ENCODE peak calls at places on chromosome 7, in ten cellular contexts. Q is stimulated activated CD4-positive, alpha-beta T cell treated with anti-CD3 and anti-CD28 coated beads, TNF-alpha, amount 100 ng/mL, for 24 hours; R is mesenteric fat pad; L is SIG-M5; Z is BJ; F is endothelial cell; K is WTC11; E is central memory CD4-positive, alpha-beta T cell; W is pons; M is CD4-positive, alpha-beta T cell. Y is an unnamed sample.

GRCh38 chr7:16114633-16115032 is 306.7 kb downstream of the CRPPA start:
- DNase-seq in Q (no peak), R (no peak), L (no peak), Z (no peak), F (no peak), K (no peak), E (no peak), W (no peak), M (no peak), Y (no peak)

GRCh38 chr7:27185013-27185707 is at the start of gene HOXA11:
- DNase-seq in Q (no peak), R (peak), L (no peak), Z (peak), F (no peak), K (no peak), E (no peak), W (no peak), M (no peak), Y (peak)

GRCh38 chr7:74404741-74405140 is 49.0 kb upstream of the GTF2IRD1 start:
- DNase-seq in Q (no peak), R (no peak), L (no peak), Z (no peak), F (no peak), K (no peak), E (no peak), W (no peak), M (no peak), Y (no peak)

GRCh38 chr7:119256001-119256400 is 1017.0 kb upstream of the KCND2 start:
- DNase-seq in Q (no peak), R (no peak), L (no peak), Z (no peak), F (no peak), K (no peak), E (no peak), W (no peak), M (no peak), Y (no peak)

GRCh38 chr7:25857376-25858067 is 294.5 kb upstream of the NFE2L3 start:
- DNase-seq in Q (no peak), R (no peak), L (peak), Z (no peak), F (peak), K (peak), E (no peak), W (no peak), M (no peak), Y (no peak)

GRCh38 chr7:103065666-103066065 is 8.9 kb downstream of the FBXL13 start:
- DNase-seq in Q (no peak), R (no peak), L (no peak), Z (no peak), F (peak), K (peak), E (no peak), W (no peak), M (no peak), Y (peak)

GRCh38 chr7:7180725-7181428 is 1.5 kb upstream of the C1GALT1 start:
- DNase-seq in Q (no peak), R (no peak), L (no peak), Z (no peak), F (peak), K (no peak), E (no peak), W (no peak), M (no peak), Y (no peak)

GRCh38 chr7:84949501-84949900 is 237.4 kb downstream of the SEMA3D start:
- DNase-seq in Q (no peak), R (no peak), L (no peak), Z (no peak), F (no peak), K (no peak), E (no peak), W (no peak), M (no peak), Y (no peak)

GRCh38 chr7:1124816-1125602 is 35.0 kb downstream of the ZFAND2A start:
- DNase-seq in Q (no peak), R (no peak), L (no peak), Z (no peak), F (no peak), K (no peak), E (no peak), W (no peak), M (no peak), Y (peak)

GRCh38 chr7:72446131-72446530 is 34.0 kb upstream of the CALN1 start:
- DNase-seq in Q (no peak), R (no peak), L (no peak), Z (no peak), F (no peak), K (no peak), E (no peak), W (no peak), M (no peak), Y (no peak)

GRCh38 chr7:158107806-158108205 is 479.8 kb downstream of the PTPRN2 start:
- DNase-seq in Q (no peak), R (peak), L (no peak), Z (no peak), F (no peak), K (no peak), E (no peak), W (no peak), M (no peak), Y (peak)

GRCh38 chr7:16356241-16356958 is 64.9 kb downstream of the CRPPA start:
- DNase-seq in Q (no peak), R (no peak), L (no peak), Z (peak), F (no peak), K (no peak), E (no peak), W (no peak), M (no peak), Y (no peak)

GRCh38 chr7:106736123-106736507 is 75.2 kb upstream of the CCDC71L start:
- DNase-seq in Q (no peak), R (no peak), L (no peak), Z (no peak), F (no peak), K (no peak), E (no peak), W (no peak), M (no peak), Y (no peak)

GRCh38 chr7:2231992-2232765 is 566 bp downstream of the MAD1L1 start:
- DNase-seq in Q (no peak), R (no peak), L (no peak), Z (no peak), F (peak), K (peak), E (peak), W (no peak), M (no peak), Y (no peak)

GRCh38 chr7:65285906-65286864 is 87.5 kb upstream of the ZNF92 start:
- DNase-seq in Q (no peak), R (no peak), L (no peak), Z (no peak), F (no peak), K (no peak), E (no peak), W (no peak), M (no peak), Y (no peak)

GRCh38 chr7:10239643-10240345 is 733.9 kb upstream of the PHF14 start:
- DNase-seq in Q (no peak), R (no peak), L (no peak), Z (no peak), F (no peak), K (no peak), E (no peak), W (no peak), M (no peak), Y (no peak)

GRCh38 chr7:19470031-19470430 is 238.8 kb downstream of the POLR1F start:
- DNase-seq in Q (no peak), R (no peak), L (no peak), Z (no peak), F (no peak), K (no peak), E (no peak), W (no peak), M (no peak), Y (no peak)

GRCh38 chr7:50197547-50197946 is 104.5 kb upstream of the ZPBP start:
- DNase-seq in Q (peak), R (no peak), L (no peak), Z (no peak), F (no peak), K (peak), E (no peak), W (no peak), M (no peak), Y (no peak)

GRCh38 chr7:47529405-47529804 is 52.5 kb downstream of the TNS3 start:
- DNase-seq in Q (no peak), R (no peak), L (no peak), Z (no peak), F (no peak), K (no peak), E (no peak), W (no peak), M (no peak), Y (no peak)

GRCh38 chr7:99768471-99768870 is 15.5 kb downstream of the CYP3A4 start:
- DNase-seq in Q (no peak), R (no peak), L (no peak), Z (no peak), F (no peak), K (no peak), E (no peak), W (no peak), M (no peak), Y (no peak)

GRCh38 chr7:3282457-3282856 is 18.6 kb upstream of the SDK1 start:
- DNase-seq in Q (no peak), R (no peak), L (no peak), Z (no peak), F (no peak), K (no peak), E (no peak), W (no peak), M (no peak), Y (no peak)

GRCh38 chr7:103487419-103487818 is 41.4 kb upstream of the SLC26A5 start:
- DNase-seq in Q (no peak), R (no peak), L (no peak), Z (no peak), F (no peak), K (no peak), E (no peak), W (no peak), M (no peak), Y (no peak)

GRCh38 chr7:102883098-102883860 is 29.5 kb upstream of the LRRC17 start:
- DNase-seq in Q (no peak), R (no peak), L (no peak), Z (no peak), F (no peak), K (no peak), E (no peak), W (no peak), M (no peak), Y (no peak)

Y was measured in cardiac septum.